ENCODE peak calls at places on chromosomes 1 and 21, in five cellular contexts. One of them, this sample, is unnamed.

GRCh38 chr1:224733021-224733911 is 117.1 kb downstream of the CNIH3 start:
- DNase-seq in fibroblast of villous mesenchyme: peak
- DNase-seq in omental fat pad: no peak
- DNase-seq in fibroblast of pulmonary artery: peak
- DNase-seq in esophagus squamous epithelium: no peak
- DNase-seq in this sample: no peak

GRCh38 chr1:231315887-231316286 is 21.8 kb downstream of the EXOC8 start:
- DNase-seq in fibroblast of villous mesenchyme: peak
- DNase-seq in omental fat pad: no peak
- DNase-seq in fibroblast of pulmonary artery: peak
- DNase-seq in esophagus squamous epithelium: no peak
- DNase-seq in this sample: no peak

GRCh38 chr1:182739545-182739944 is 50.0 kb upstream of the NPL start:
- DNase-seq in fibroblast of villous mesenchyme: no peak
- DNase-seq in omental fat pad: no peak
- DNase-seq in fibroblast of pulmonary artery: peak
- DNase-seq in esophagus squamous epithelium: no peak
- DNase-seq in this sample: peak

GRCh38 chr21:38351961-38352521 is 95.2 kb downstream of the KCNJ15 start:
- DNase-seq in fibroblast of villous mesenchyme: peak
- DNase-seq in omental fat pad: no peak
- DNase-seq in fibroblast of pulmonary artery: peak
- DNase-seq in esophagus squamous epithelium: no peak
- DNase-seq in this sample: no peak

GRCh38 chr1:92817137-92817697 is 14.6 kb upstream of the RPL5 start:
- DNase-seq in fibroblast of villous mesenchyme: no peak
- DNase-seq in omental fat pad: no peak
- DNase-seq in fibroblast of pulmonary artery: no peak
- DNase-seq in esophagus squamous epithelium: no peak
- DNase-seq in this sample: no peak

GRCh38 chr21:46189959-46190490 is 5.8 kb upstream of the SPATC1L start:
- DNase-seq in fibroblast of villous mesenchyme: no peak
- DNase-seq in omental fat pad: peak
- DNase-seq in fibroblast of pulmonary artery: no peak
- DNase-seq in esophagus squamous epithelium: no peak
- DNase-seq in this sample: no peak

GRCh38 chr1:233613252-233614172 is at the start of gene KCNK1:
- DNase-seq in fibroblast of villous mesenchyme: peak
- DNase-seq in omental fat pad: peak
- DNase-seq in fibroblast of pulmonary artery: peak
- DNase-seq in esophagus squamous epithelium: no peak
- DNase-seq in this sample: peak

GRCh38 chr1:5968161-5968736 is 24.0 kb downstream of the NPHP4 start:
- DNase-seq in fibroblast of villous mesenchyme: no peak
- DNase-seq in omental fat pad: no peak
- DNase-seq in fibroblast of pulmonary artery: no peak
- DNase-seq in esophagus squamous epithelium: no peak
- DNase-seq in this sample: no peak

GRCh38 chr1:43225168-43225567 is 44.6 kb upstream of the TMEM125 start:
- DNase-seq in fibroblast of villous mesenchyme: peak
- DNase-seq in omental fat pad: no peak
- DNase-seq in fibroblast of pulmonary artery: peak
- DNase-seq in esophagus squamous epithelium: no peak
- DNase-seq in this sample: no peak

GRCh38 chr1:44406761-44407429 is 1.8 kb downstream of the RNF220 start:
- DNase-seq in fibroblast of villous mesenchyme: no peak
- DNase-seq in omental fat pad: no peak
- DNase-seq in fibroblast of pulmonary artery: no peak
- DNase-seq in esophagus squamous epithelium: no peak
- DNase-seq in this sample: no peak

GRCh38 chr1:151710187-151710586 is 6.4 kb downstream of the CELF3 start:
- DNase-seq in fibroblast of villous mesenchyme: no peak
- DNase-seq in omental fat pad: no peak
- DNase-seq in fibroblast of pulmonary artery: peak
- DNase-seq in esophagus squamous epithelium: no peak
- DNase-seq in this sample: peak

GRCh38 chr1:54125671-54126070 is 27.1 kb downstream of the CDCP2 start:
- DNase-seq in fibroblast of villous mesenchyme: peak
- DNase-seq in omental fat pad: no peak
- DNase-seq in fibroblast of pulmonary artery: peak
- DNase-seq in esophagus squamous epithelium: no peak
- DNase-seq in this sample: no peak

GRCh38 chr1:201537028-201537427 is 1.9 kb upstream of the NAV1 start:
- DNase-seq in fibroblast of villous mesenchyme: no peak
- DNase-seq in omental fat pad: no peak
- DNase-seq in fibroblast of pulmonary artery: no peak
- DNase-seq in esophagus squamous epithelium: no peak
- DNase-seq in this sample: no peak

GRCh38 chr1:119752592-119752991 is 16.1 kb downstream of the HMGCS2 start:
- DNase-seq in fibroblast of villous mesenchyme: no peak
- DNase-seq in omental fat pad: no peak
- DNase-seq in fibroblast of pulmonary artery: no peak
- DNase-seq in esophagus squamous epithelium: no peak
- DNase-seq in this sample: no peak

GRCh38 chr1:40855513-40855912 is 6.7 kb downstream of the CITED4 start:
- DNase-seq in fibroblast of villous mesenchyme: no peak
- DNase-seq in omental fat pad: no peak
- DNase-seq in fibroblast of pulmonary artery: no peak
- DNase-seq in esophagus squamous epithelium: no peak
- DNase-seq in this sample: no peak

GRCh38 chr21:35136586-35137254 is 87.6 kb upstream of the RUNX1 start:
- DNase-seq in fibroblast of villous mesenchyme: peak
- DNase-seq in omental fat pad: no peak
- DNase-seq in fibroblast of pulmonary artery: peak
- DNase-seq in esophagus squamous epithelium: no peak
- DNase-seq in this sample: no peak

GRCh38 chr1:116941670-116942069 is 32.0 kb downstream of the PTGFRN start:
- DNase-seq in fibroblast of villous mesenchyme: no peak
- DNase-seq in omental fat pad: no peak
- DNase-seq in fibroblast of pulmonary artery: no peak
- DNase-seq in esophagus squamous epithelium: no peak
- DNase-seq in this sample: no peak

GRCh38 chr1:192579319-192579738 is 3.8 kb downstream of the RGS1 start:
- DNase-seq in fibroblast of villous mesenchyme: peak
- DNase-seq in omental fat pad: no peak
- DNase-seq in fibroblast of pulmonary artery: peak
- DNase-seq in esophagus squamous epithelium: no peak
- DNase-seq in this sample: no peak

DNA sequence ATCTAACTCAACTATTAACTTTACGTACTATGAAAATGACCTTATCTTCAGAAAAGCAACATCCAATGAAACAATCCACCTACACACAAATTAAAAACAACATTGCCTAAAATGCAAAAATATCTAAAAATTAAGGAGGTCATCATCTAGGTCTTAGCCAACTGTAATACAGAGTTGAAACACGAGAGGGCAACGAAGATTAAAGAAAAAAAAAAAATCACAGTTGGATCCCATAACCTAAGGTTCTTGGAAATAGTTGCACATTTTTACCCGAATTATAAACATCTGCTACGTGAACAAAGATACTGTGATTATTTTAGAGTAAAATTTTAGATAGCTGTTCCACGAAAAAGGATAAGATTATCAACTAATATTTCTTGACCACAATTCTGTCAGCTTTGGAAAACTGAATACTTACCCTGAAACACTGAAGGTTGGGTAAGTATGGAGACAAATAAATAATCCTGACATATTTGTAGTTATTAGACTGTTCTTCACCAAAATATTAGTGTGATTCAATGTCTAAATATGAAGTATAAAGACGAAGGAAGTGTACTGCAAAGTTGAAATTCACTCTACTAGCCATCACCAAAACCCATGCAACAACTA is 88.0 kb upstream of the AK4 start:
- DNase-seq in fibroblast of villous mesenchyme: peak
- DNase-seq in omental fat pad: no peak
- DNase-seq in fibroblast of pulmonary artery: peak
- DNase-seq in esophagus squamous epithelium: no peak
- DNase-seq in this sample: no peak
- TF ChIP-seq CTCF in fibroblast of villous mesenchyme: peak
- TF ChIP-seq CTCF in omental fat pad: no peak
- TF ChIP-seq CTCF in fibroblast of pulmonary artery: peak
- TF ChIP-seq CTCF in esophagus squamous epithelium: peak
- TF ChIP-seq CTCF in this sample: peak

GRCh38 chr1:219173758-219174671 is at the start of gene LYPLAL1:
- DNase-seq in fibroblast of villous mesenchyme: peak
- DNase-seq in omental fat pad: peak
- DNase-seq in fibroblast of pulmonary artery: peak
- DNase-seq in esophagus squamous epithelium: peak
- DNase-seq in this sample: peak
- TF ChIP-seq CTCF in fibroblast of villous mesenchyme: no peak
- TF ChIP-seq CTCF in omental fat pad: no peak
- TF ChIP-seq CTCF in fibroblast of pulmonary artery: no peak
- TF ChIP-seq CTCF in esophagus squamous epithelium: no peak
- TF ChIP-seq CTCF in this sample: peak

GRCh38 chr1:58033311-58033710 is 513.2 kb downstream of the OMA1 start:
- DNase-seq in fibroblast of villous mesenchyme: no peak
- DNase-seq in omental fat pad: no peak
- DNase-seq in fibroblast of pulmonary artery: no peak
- DNase-seq in esophagus squamous epithelium: no peak
- DNase-seq in this sample: no peak

GRCh38 chr1:58031416-58031815 is 515.1 kb downstream of the OMA1 start:
- DNase-seq in fibroblast of villous mesenchyme: no peak
- DNase-seq in omental fat pad: no peak
- DNase-seq in fibroblast of pulmonary artery: no peak
- DNase-seq in esophagus squamous epithelium: no peak
- DNase-seq in this sample: no peak

GRCh38 chr1:58032621-58033073 is 513.9 kb downstream of the OMA1 start:
- DNase-seq in fibroblast of villous mesenchyme: no peak
- DNase-seq in omental fat pad: no peak
- DNase-seq in fibroblast of pulmonary artery: no peak
- DNase-seq in esophagus squamous epithelium: no peak
- DNase-seq in this sample: no peak

GRCh38 chr1:58035523-58035922 is 511.0 kb downstream of the OMA1 start:
- DNase-seq in fibroblast of villous mesenchyme: no peak
- DNase-seq in omental fat pad: no peak
- DNase-seq in fibroblast of pulmonary artery: no peak
- DNase-seq in esophagus squamous epithelium: no peak
- DNase-seq in this sample: no peak
- TF ChIP-seq CTCF in fibroblast of villous mesenchyme: no peak
- TF ChIP-seq CTCF in omental fat pad: no peak
- TF ChIP-seq CTCF in fibroblast of pulmonary artery: no peak
- TF ChIP-seq CTCF in esophagus squamous epithelium: no peak
- TF ChIP-seq CTCF in this sample: peak

DNA sequence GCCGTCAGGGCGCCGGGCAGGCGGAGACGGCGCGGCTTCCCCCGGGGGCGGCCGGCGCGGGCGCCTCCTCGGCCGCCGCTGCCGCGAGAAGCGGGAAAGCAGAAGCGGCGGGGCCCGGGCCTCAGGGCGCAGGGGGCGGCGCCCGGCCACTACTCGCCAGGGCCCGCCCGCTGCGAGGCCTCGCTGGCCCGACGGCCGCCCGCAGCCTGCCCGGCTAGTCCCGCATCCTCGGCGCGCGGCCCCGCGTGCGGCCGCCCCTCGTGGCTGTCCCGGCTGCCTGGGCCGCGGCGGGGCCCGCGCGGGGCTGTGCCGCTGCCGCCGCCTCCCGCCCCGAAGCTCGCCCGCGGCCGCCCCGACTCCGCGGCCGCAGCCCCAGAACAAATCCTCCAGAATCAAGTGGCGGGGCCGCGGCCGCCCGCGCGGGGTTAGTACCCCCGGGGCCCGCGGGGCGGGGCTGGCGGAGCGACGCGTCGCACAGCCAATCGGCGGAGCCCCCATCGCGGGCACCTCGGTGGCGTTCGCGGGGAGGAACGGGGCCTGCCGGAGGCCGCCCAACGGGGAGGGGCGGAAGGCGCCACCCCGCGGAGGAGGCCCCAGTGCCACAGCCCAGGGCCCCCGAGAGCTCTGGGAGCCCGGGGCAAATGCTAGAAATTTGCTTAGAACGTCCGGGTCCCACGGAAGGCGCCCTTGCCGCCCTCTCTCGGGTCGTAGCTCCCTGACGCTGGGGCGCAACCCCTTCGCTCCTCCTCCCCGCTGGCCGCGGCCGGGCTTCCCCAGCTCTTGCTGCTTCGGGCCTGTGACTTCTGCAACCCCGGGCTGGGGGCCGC is at the start of gene RUNX3:
- DNase-seq in fibroblast of villous mesenchyme: no peak
- DNase-seq in omental fat pad: no peak
- DNase-seq in fibroblast of pulmonary artery: no peak
- DNase-seq in esophagus squamous epithelium: peak
- DNase-seq in this sample: no peak
- TF ChIP-seq CTCF in fibroblast of villous mesenchyme: no peak
- TF ChIP-seq CTCF in omental fat pad: no peak
- TF ChIP-seq CTCF in fibroblast of pulmonary artery: no peak
- TF ChIP-seq CTCF in esophagus squamous epithelium: no peak
- TF ChIP-seq CTCF in this sample: no peak

DNA sequence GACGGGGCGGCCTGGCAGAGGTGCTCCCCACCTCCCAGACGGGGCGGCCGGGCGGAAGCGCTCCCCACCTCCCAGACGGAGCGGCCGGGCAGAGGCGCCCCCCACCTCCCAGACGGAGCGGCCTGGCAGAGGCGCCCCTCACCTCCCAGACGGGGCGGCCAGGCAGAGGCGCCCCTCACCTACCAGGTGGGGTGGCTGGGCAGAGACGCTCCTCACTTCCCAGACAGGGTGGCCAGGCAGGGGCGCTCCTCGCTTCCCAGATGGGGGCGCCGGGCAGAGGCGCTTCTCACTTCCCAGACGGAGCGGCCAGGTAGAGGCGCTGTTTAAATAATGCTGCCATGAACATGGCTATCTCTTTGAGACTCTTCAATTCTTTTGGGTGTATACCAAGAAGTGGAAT is 43.7 kb upstream of the ATP6V1G3 start:
- DNase-seq in fibroblast of villous mesenchyme: no peak
- DNase-seq in omental fat pad: no peak
- DNase-seq in fibroblast of pulmonary artery: no peak
- DNase-seq in esophagus squamous epithelium: no peak
- DNase-seq in this sample: no peak
- TF ChIP-seq CTCF in fibroblast of villous mesenchyme: no peak
- TF ChIP-seq CTCF in omental fat pad: no peak
- TF ChIP-seq CTCF in fibroblast of pulmonary artery: no peak
- TF ChIP-seq CTCF in esophagus squamous epithelium: no peak
- TF ChIP-seq CTCF in this sample: no peak

GRCh38 chr1:245166471-245166885 is 11.7 kb downstream of the KIF26B start:
- DNase-seq in fibroblast of villous mesenchyme: peak
- DNase-seq in omental fat pad: no peak
- DNase-seq in fibroblast of pulmonary artery: peak
- DNase-seq in esophagus squamous epithelium: no peak
- DNase-seq in this sample: no peak
- TF ChIP-seq CTCF in fibroblast of villous mesenchyme: no peak
- TF ChIP-seq CTCF in omental fat pad: no peak
- TF ChIP-seq CTCF in fibroblast of pulmonary artery: no peak
- TF ChIP-seq CTCF in esophagus squamous epithelium: no peak
- TF ChIP-seq CTCF in this sample: no peak

This sample was measured in neural crest cell.